ENCODE peak calls at places on chromosomes 12 and 14, in six cellular contexts. R is HEK293T, Z is epithelial cell of esophagus, H is D721Med, P is activated gamma-delta T cell treated with Interleukin-2 at 50 U/mL for 16 hours, K is iPS DF 19.7. A is an unnamed sample.

GRCh38 chr12:121949643-121950397 is 31.4 kb downstream of the CFAP251 start:
- DNase-seq in Z (peak), K (no peak), P (no peak), R (no peak), H (no peak), A (no peak)

GRCh38 chr14:64541971-64542838 is 1.7 kb downstream of the HSPA2 start:
- DNase-seq in P (no peak), H (no peak), R (no peak), Z (no peak), K (no peak), A (peak)

GRCh38 chr14:103401223-103402214 is 16.3 kb downstream of the MARK3 start:
- DNase-seq in K (no peak), P (no peak), R (no peak), H (no peak), Z (peak), A (no peak)

GRCh38 chr12:14770495-14771313 is 32.6 kb downstream of the WBP11 start:
- DNase-seq in K (peak), Z (peak), P (peak), R (peak), H (no peak), A (peak)

GRCh38 chr12:91818236-91819131 is 327.2 kb downstream of the BTG1 start:
- DNase-seq in R (no peak), H (no peak), P (no peak), Z (peak), K (no peak), A (no peak)

GRCh38 chr14:32085845-32086383 is 8.8 kb downstream of the ARHGAP5 start:
- DNase-seq in K (no peak), Z (peak), R (no peak), H (no peak), P (no peak), A (no peak)

GRCh38 chr14:50107850-50108249 is 8.5 kb downstream of the VCPKMT start:
- DNase-seq in R (no peak), P (no peak), K (no peak), Z (peak), H (no peak), A (no peak)

GRCh38 chr12:64459388-64460024 is 7.6 kb downstream of the TBK1 start:
- DNase-seq in P (no peak), K (no peak), R (no peak), H (no peak), Z (no peak), A (no peak)

GRCh38 chr12:57261385-57261784 is 10.4 kb upstream of the STAC3 start:
- DNase-seq in Z (no peak), R (no peak), H (no peak), K (no peak), P (no peak), A (no peak)

GRCh38 chr14:67311868-67312267 is 47.7 kb downstream of the ATP6V1D start:
- DNase-seq in R (no peak), H (no peak), K (no peak), P (no peak), Z (peak), A (no peak)

GRCh38 chr12:41619705-41620104 is 431.6 kb downstream of the PDZRN4 start:
- DNase-seq in P (no peak), H (no peak), K (no peak), R (no peak), Z (no peak), A (no peak)

GRCh38 chr12:123271182-123271491 is 519 bp downstream of the CDK2AP1 start:
- DNase-seq in K (no peak), P (peak), R (peak), Z (peak), H (peak), A (peak)

GRCh38 chr14:20262642-20263128 is 23.6 kb downstream of the OR11H4 start:
- DNase-seq in K (peak), R (no peak), P (no peak), H (no peak), Z (peak), A (peak)

GRCh38 chr12:90036641-90037040 is 328.0 kb upstream of the ATP2B1 start:
- DNase-seq in Z (no peak), P (no peak), K (no peak), R (no peak), H (no peak), A (no peak)

GRCh38 chr12:122230798-122231197 is 4.9 kb upstream of the DIABLO start:
- DNase-seq in Z (no peak), H (no peak), K (no peak), P (no peak), R (no peak), A (no peak)

GRCh38 chr12:55955800-55956508 is 9.9 kb downstream of the PMEL start:
- DNase-seq in R (no peak), P (peak), Z (peak), K (no peak), H (no peak), A (no peak)

GRCh38 chr12:116636636-116637519 is 77.7 kb downstream of the MAP1LC3B2 start:
- DNase-seq in P (no peak), H (no peak), K (no peak), Z (no peak), R (no peak), A (no peak)

GRCh38 chr12:89353823-89354629 is 1.7 kb upstream of the DUSP6 start:
- DNase-seq in P (peak), K (no peak), Z (peak), H (no peak), R (peak), A (peak)

GRCh38 chr12:100529951-100530350 is 43.5 kb upstream of the GAS2L3 start:
- DNase-seq in Z (no peak), K (no peak), H (no peak), R (no peak), P (no peak), A (no peak)

GRCh38 chr14:68730811-68731425 is 61.9 kb downstream of the ZFP36L1 start:
- DNase-seq in H (no peak), K (no peak), R (no peak), P (no peak), Z (no peak), A (no peak)

GRCh38 chr12:106139422-106140141 is 828 bp upstream of the NUAK1 start:
- DNase-seq in R (peak), P (peak), H (no peak), K (no peak), Z (peak), A (no peak)

GRCh38 chr12:31887109-31887811 is 72.0 kb upstream of the RESF1 start:
- DNase-seq in Z (no peak), H (no peak), R (no peak), P (no peak), K (no peak), A (peak)

GRCh38 chr14:89521988-89522387 is 105.0 kb upstream of the FOXN3 start:
- DNase-seq in R (no peak), P (no peak), K (no peak), H (no peak), Z (no peak), A (no peak)

GRCh38 chr14:96627811-96628775 is 125.9 kb downstream of the PAPOLA start:
- DNase-seq in H (no peak), R (no peak), K (no peak), Z (no peak), P (no peak), A (no peak)

GRCh38 chr12:1908758-1909157 is 9.7 kb downstream of the CACNA2D4 start:
- DNase-seq in K (no peak), H (no peak), P (no peak), R (peak), Z (no peak), A (no peak)

GRCh38 chr12:120468846-120469449 is 600 bp downstream of the SRSF9 start:
- DNase-seq in H (no peak), R (peak), K (no peak), P (peak), Z (no peak), A (no peak)

GRCh38 chr12:29278673-29279420 is 102.1 kb downstream of the ERGIC2 start:
- DNase-seq in H (no peak), Z (no peak), K (no peak), P (no peak), R (no peak), A (no peak)

GRCh38 chr12:111211910-111212757 is 156.8 kb downstream of the PHETA1 start:
- DNase-seq in R (peak), H (no peak), Z (no peak), K (no peak), P (no peak), A (no peak)

A was measured in GM06990.